ENCODE peak calls at places on chromosome 11, in four cellular contexts. N, X, D and Z are unnamed samples.

GRCh38 chr11:41660585-41660984 is 201.1 kb upstream of the LRRC4C start:
- DNase-seq in N (peak; percentile 13), X (no peak), D (no peak), Z (peak; percentile 9)

GRCh38 chr11:7657306-7658025 is 15.8 kb downstream of the CYB5R2 start:
- DNase-seq in N (no peak), X (peak; percentile 67), D (no peak), Z (peak; percentile 59)

GRCh38 chr11:71298761-71299181 is 46.4 kb upstream of the SHANK2 start:
- DNase-seq in N (no peak), X (no peak), D (no peak), Z (no peak)

GRCh38 chr11:3014314-3014938 is 22.3 kb upstream of the NAP1L4 start:
- DNase-seq in N (no peak), X (no peak), D (no peak), Z (no peak)

GRCh38 chr11:117219001-117219400 is 12.9 kb downstream of the PCSK7 start:
- DNase-seq in N (no peak), X (no peak), D (no peak), Z (no peak)

GRCh38 chr11:113082501-113082900 is 121.3 kb downstream of the NCAM1 start:
- DNase-seq in N (no peak), X (no peak), D (no peak), Z (no peak)

GRCh38 chr11:118918686-118919280 is 6.9 kb downstream of the BCL9L start:
- DNase-seq in N (no peak), X (no peak), D (no peak), Z (no peak)

GRCh38 chr11:134741453-134742227 is 329.6 kb upstream of the B3GAT1 start:
- DNase-seq in N (no peak), X (peak; percentile 15), D (no peak), Z (no peak)

GRCh38 chr11:74037309-74037708 is 28.4 kb upstream of the UCP3 start:
- DNase-seq in N (no peak), X (no peak), D (no peak), Z (no peak)

GRCh38 chr11:44949160-44950035 is 1.3 kb downstream of the TP53I11 start:
- DNase-seq in N (no peak), X (no peak), D (no peak), Z (peak; percentile 50)

GRCh38 chr11:41431784-41432183 is 27.7 kb downstream of the LRRC4C start:
- DNase-seq in N (no peak), X (peak; percentile 16), D (no peak), Z (peak; percentile 12)

GRCh38 chr11:11770274-11770673 is 71.5 kb upstream of the USP47 start:
- DNase-seq in N (no peak), X (no peak), D (no peak), Z (no peak)

GRCh38 chr11:2891291-2891690 is 5.7 kb upstream of the CDKN1C start:
- DNase-seq in N (no peak), X (no peak), D (no peak), Z (no peak)

GRCh38 chr11:77038825-77039326 is 4.7 kb downstream of the B3GNT6 start:
- DNase-seq in N (no peak), X (no peak), D (no peak), Z (no peak)

GRCh38 chr11:58524232-58525036 is 16.5 kb upstream of the OR5B21 start:
- DNase-seq in N (no peak), X (peak; percentile 68), D (peak; percentile 39), Z (peak; percentile 65)

GRCh38 chr11:28077524-28077923 is 30.4 kb downstream of the KIF18A start:
- DNase-seq in N (no peak), X (no peak), D (no peak), Z (no peak)

GRCh38 chr11:63212742-63213141 is 30.7 kb downstream of the SLC22A25 start:
- DNase-seq in N (no peak), X (peak; percentile 10), D (no peak), Z (peak; percentile 34)

GRCh38 chr11:124898711-124899110 is 1.0 kb upstream of the ROBO4 start:
- DNase-seq in N (no peak), X (peak; percentile 44), D (no peak), Z (no peak)

GRCh38 chr11:115701284-115701875 is 197.2 kb upstream of the CADM1 start:
- DNase-seq in N (no peak), X (no peak), D (no peak), Z (no peak)

GRCh38 chr11:12540913-12541587 is 133.2 kb upstream of the TEAD1 start:
- DNase-seq in N (no peak), X (no peak), D (no peak), Z (no peak)

GRCh38 chr11:133911169-133911568 is 45.6 kb downstream of the IGSF9B start:
- DNase-seq in N (no peak), X (no peak), D (no peak), Z (peak; percentile 30)

GRCh38 chr11:44765676-44766075 is 38.9 kb downstream of the TSPAN18 start:
- DNase-seq in N (no peak), X (no peak), D (no peak), Z (no peak)

GRCh38 chr11:70697701-70698100 is 299.4 kb downstream of the CTTN start:
- DNase-seq in N (no peak), X (no peak), D (no peak), Z (no peak)

GRCh38 chr11:128422576-128423370 is 164.6 kb downstream of the ETS1 start:
- DNase-seq in N (no peak), X (no peak), D (no peak), Z (no peak)

GRCh38 chr11:121580154-121580553 is 127.4 kb upstream of the SORL1-AS1 start:
- DNase-seq in N (no peak), X (no peak), D (no peak), Z (no peak)

GRCh38 chr11:1701041-1701807 is 4.2 kb downstream of the KRTAP5-6 start:
- DNase-seq in N (no peak), X (no peak), D (no peak), Z (no peak)

GRCh38 chr11:63866211-63866610 is 27.3 kb downstream of the MARK2 start:
- DNase-seq in N (no peak), X (no peak), D (peak; percentile 86), Z (no peak)

GRCh38 chr11:66419825-66420224 is 1.0 kb upstream of the NPAS4 start:
- DNase-seq in N (no peak), X (no peak), D (no peak), Z (no peak)

GRCh38 chr11:111308140-111308539 is 9.8 kb downstream of the POU2AF3 start:
- DNase-seq in N (no peak), X (peak; percentile 78), D (no peak), Z (no peak)

GRCh38 chr11:61961570-61962212 is 5.7 kb downstream of the FTH1 start:
- DNase-seq in N (no peak), X (peak; percentile 84), D (no peak), Z (peak; percentile 3)
- TF ChIP-seq SP1 in N (no peak), X (no peak), D (no peak), Z (no peak)

DNA sequence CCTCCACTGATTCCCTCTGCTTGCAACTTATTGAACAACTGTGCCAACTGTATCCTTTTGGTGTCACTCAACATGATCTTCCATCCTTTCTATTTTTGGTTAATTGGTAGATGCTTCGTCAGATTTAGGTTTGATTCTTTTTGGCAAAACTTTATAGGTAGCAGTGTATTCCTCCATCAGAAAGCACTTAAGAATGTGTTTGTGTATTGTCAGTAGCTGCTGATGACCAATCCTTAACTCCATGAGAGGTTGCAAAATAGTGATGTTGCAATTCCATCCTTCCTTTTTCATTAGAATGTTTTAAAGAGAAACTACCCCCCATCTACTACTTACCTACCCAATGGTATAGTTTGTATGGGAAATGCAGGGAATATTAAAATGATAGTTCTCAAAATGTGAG is 22.1 kb downstream of the FAM76B start:
- DNase-seq in N (no peak), X (no peak), D (no peak), Z (no peak)
- TF ChIP-seq SUZ12 in N (no peak), X (no peak), D (no peak), Z (no peak)

DNA sequence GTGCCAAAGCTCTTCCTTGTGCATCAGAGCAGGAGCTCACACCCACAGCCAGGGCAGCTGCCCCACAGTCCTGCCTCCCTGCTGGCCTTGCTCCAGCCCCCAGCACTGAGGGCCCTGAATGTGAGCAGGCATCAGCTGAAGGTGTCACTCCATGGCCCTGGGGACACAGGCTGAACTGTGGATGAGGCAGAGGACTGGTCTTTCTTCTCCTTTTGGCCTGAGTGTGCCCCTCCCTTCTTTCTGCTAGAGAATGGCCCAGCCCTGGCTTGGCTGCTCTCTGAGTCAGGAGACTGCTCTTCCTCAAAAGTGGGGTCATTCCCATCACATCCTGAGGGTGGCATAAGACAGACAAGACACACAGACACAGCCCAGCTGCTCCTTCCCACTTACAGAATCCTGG is 16.2 kb downstream of the OTOG start:
- DNase-seq in N (no peak), X (no peak), D (no peak), Z (peak; percentile 23)
- TF ChIP-seq SP1 in N (no peak), X (no peak), D (no peak), Z (no peak)

DNA sequence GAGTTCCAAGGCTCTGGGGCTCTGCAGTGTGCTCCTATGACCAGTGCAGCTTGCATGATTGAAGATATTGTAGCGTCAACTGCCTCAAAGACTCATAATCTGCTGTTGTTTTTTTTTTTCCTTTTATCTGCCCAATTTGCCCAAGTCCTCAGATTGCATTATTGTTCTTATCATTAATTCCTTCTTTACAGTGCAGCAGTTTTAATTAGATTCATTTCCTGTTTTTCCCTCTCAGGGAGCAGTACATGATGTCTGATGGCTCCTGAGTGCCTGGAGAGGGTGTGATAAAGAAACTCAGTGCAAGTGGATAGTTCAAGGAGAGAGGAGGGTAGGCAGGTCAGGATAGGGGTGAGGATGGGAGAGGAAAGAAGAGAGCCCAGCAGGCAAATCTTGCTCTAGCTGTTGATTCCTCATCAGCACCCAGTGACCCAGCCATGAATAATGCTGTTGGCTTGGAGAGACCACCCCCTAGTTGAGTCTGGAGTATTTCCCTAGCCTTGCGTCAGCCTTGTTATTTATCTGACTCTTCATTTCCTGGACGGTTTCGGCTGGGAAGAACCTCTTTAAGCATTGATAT is 219.6 kb upstream of the SESN3 start:
- DNase-seq in N (no peak), X (no peak), D (no peak), Z (no peak)
- TF ChIP-seq SUZ12 in N (no peak), X (no peak), D (no peak), Z (no peak)

GRCh38 chr11:120180571-120181445 is 30.0 kb upstream of the OAF start:
- DNase-seq in N (peak; percentile 49), X (peak; percentile 20), D (no peak), Z (no peak)
- TF ChIP-seq SP1 in N (no peak), X (no peak), D (no peak), Z (no peak)

DNA sequence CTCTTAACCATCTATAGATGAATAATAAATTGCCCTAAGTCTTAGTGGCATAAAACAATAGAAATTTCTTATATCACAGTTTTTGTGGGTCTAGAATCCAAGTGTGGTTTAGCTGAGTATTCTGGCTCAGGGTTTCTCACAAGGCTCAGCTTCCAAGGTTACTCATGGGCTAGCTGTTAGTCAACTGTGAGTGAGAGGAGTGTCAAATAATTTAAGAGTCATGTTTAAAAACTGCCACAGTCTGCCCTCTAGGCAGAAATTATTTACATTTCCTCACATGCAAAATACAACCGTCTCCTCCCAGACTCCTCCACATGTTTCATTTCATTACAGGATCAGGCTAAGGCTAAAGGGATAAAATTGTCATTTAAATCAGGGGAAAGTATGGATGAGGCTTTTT is 324.2 kb downstream of the DYNC2H1 start:
- DNase-seq in N (no peak), X (no peak), D (no peak), Z (no peak)
- TF ChIP-seq SUZ12 in N (no peak), X (no peak), D (no peak), Z (no peak)

GRCh38 chr11:61332266-61332822 is 561 bp downstream of the DDB1 start:
- DNase-seq in N (no peak), X (peak; percentile 52), D (no peak), Z (peak; percentile 50)
- TF ChIP-seq SP1 in N (no peak), X (no peak), D (no peak), Z (no peak)